ENCODE peak calls at places on chromosomes 2 and 18, in nine cellular contexts. C is MV-4-11; U is AG09309; N is IMR-90; G is stomach; H is astrocyte of the hippocampus; J is activated T-helper 1 cell treated with anti-CD3 and anti-CD28 coated beads, Interleukin-12 subunit alpha, Interleukin-12 subunit beta, Interleukin-2, Interleukin-4 antibody, amounts not matched to agents 30 ng/mL and 10 ng/mL and 1 ng/mL, durations not matched to agents 14 hours and 24 hours and 36 hours; R is Right ventricle myocardium superior; M is WTC11. S is an unnamed sample.

GRCh38 chr2:98824256-98825042 is 93.5 kb upstream of the MGAT4A start:
- DNase-seq in C (peak; percentile 58), U (no peak), N (no peak), G (no peak), H (no peak), J (no peak), R (no peak), M (no peak), S (no peak)

GRCh38 chr2:181058378-181059269 is 78.2 kb downstream of the UBE2E3 start:
- DNase-seq in C (peak; percentile 48), U (no peak), N (peak; percentile 29), G (no peak), H (peak; percentile 34), J (no peak), R (no peak), M (peak; percentile 17), S (peak; percentile 11)

GRCh38 chr2:56680971-56681631 is 497.3 kb downstream of the CCDC85A start:
- DNase-seq in C (no peak), U (peak; percentile 24), N (peak; percentile 11), G (no peak), H (peak; percentile 35), J (no peak), R (no peak), M (no peak), S (no peak)

GRCh38 chr2:128557069-128557468 is 238.4 kb upstream of the HS6ST1 start:
- DNase-seq in C (no peak), U (no peak), N (no peak), G (peak; percentile 10), H (no peak), J (no peak), R (no peak), M (no peak), S (no peak)

GRCh38 chr18:25099838-25100393 is 252.1 kb downstream of the ZNF521 start:
- DNase-seq in C (no peak), U (no peak), N (peak; percentile 40), G (no peak), H (no peak), J (no peak), R (no peak), M (no peak), S (peak; percentile 29)

GRCh38 chr18:34741401-34741800 is 31.3 kb downstream of the DTNA start:
- DNase-seq in C (no peak), U (no peak), N (no peak), G (no peak), H (no peak), J (no peak), R (no peak), M (no peak), S (no peak)

GRCh38 chr2:231626449-231626848 is 33.8 kb downstream of the TEX44 start:
- DNase-seq in C (no peak), U (no peak), N (no peak), G (no peak), H (no peak), J (no peak), R (no peak), M (no peak), S (no peak)

GRCh38 chr2:135820003-135820618 is 16.9 kb downstream of the LCT start:
- DNase-seq in C (peak; percentile 88), U (no peak), N (peak; percentile 72), G (no peak), H (peak; percentile 67), J (peak; percentile 75), R (no peak), M (no peak), S (no peak)

GRCh38 chr2:240597419-240598181 is 11.1 kb downstream of the CAPN10 start:
- DNase-seq in C (no peak), U (no peak), N (no peak), G (no peak), H (no peak), J (no peak), R (peak; percentile 37), M (peak; percentile 4), S (no peak)

GRCh38 chr2:62577994-62578836 is 72.2 kb upstream of the TMEM17 start:
- DNase-seq in C (no peak), U (peak; percentile 61), N (peak; percentile 92), G (no peak), H (peak; percentile 75), J (no peak), R (no peak), M (no peak), S (peak; percentile 62)

S was measured in AG20443.